ENCODE peak calls at places on chromosomes 2 and 18, in nine cellular contexts. G is AG04450; K is activated CD4-positive, alpha-beta T cell treated with anti-CD3 and anti-CD28 coated beads, Interleukin-2, amount 50 U/mL, for 24 hours; R is HepG2; E is effector CD4-positive, alpha-beta T cell; I is AG09309; F is A172; M is naive B cell; U is CD4-positive, alpha-beta T cell. B is an unnamed sample.

GRCh38 chr18:56803076-56803475 is 151.9 kb downstream of the WDR7 start:
- DNase-seq in G (no peak), F (no peak), R (no peak), K (no peak), U (no peak), E (no peak), I (no peak), M (no peak), B (no peak)

GRCh38 chr18:3015203-3015590 is 2.3 kb upstream of the LPIN2 start:
- DNase-seq in G (peak; percentile 36), F (peak; percentile 76), R (peak; percentile 69), U (no peak), K (no peak), M (no peak), I (peak; percentile 25), E (no peak), B (no peak)

GRCh38 chr2:49973917-49974368 is 819.6 kb upstream of the FSHR start:
- DNase-seq in F (peak; percentile 47), K (peak; percentile 5), M (peak; percentile 12), R (no peak), I (no peak), U (peak; percentile 36), E (peak; percentile 19), G (no peak), B (peak; percentile 80)

GRCh38 chr2:157488877-157489276 is 45.0 kb upstream of the CYTIP start:
- DNase-seq in I (no peak), F (peak; percentile 9), K (no peak), M (no peak), E (no peak), R (no peak), G (no peak), U (no peak), B (no peak)

GRCh38 chr2:134120160-134120717 is 133.6 kb upstream of the MGAT5 start:
- DNase-seq in M (no peak), I (no peak), R (no peak), F (no peak), K (peak; percentile 17), G (no peak), E (peak; percentile 8), U (peak; percentile 11), B (no peak)

GRCh38 chr2:172089633-172090032 is 4.3 kb downstream of the DLX1 start:
- DNase-seq in F (no peak), R (no peak), U (no peak), I (no peak), E (no peak), M (no peak), K (no peak), G (no peak), B (no peak)

GRCh38 chr18:30987479-30988241 is 54.9 kb downstream of the DSC3 start:
- DNase-seq in G (no peak), R (no peak), U (no peak), I (no peak), K (no peak), F (peak; percentile 10), M (no peak), E (no peak), B (no peak)

GRCh38 chr2:120245520-120245835 is 7.2 kb upstream of the RALB start:
- DNase-seq in K (no peak), U (no peak), F (peak; percentile 88), E (no peak), M (no peak), R (peak; percentile 24), I (no peak), G (no peak), B (peak; percentile 70)

GRCh38 chr2:31429759-31430438 is 15.4 kb upstream of the XDH start:
- DNase-seq in F (peak; percentile 68), R (no peak), U (peak; percentile 3), I (no peak), K (no peak), M (no peak), G (no peak), E (no peak), B (no peak)

GRCh38 chr18:2050016-2050415 is 521.3 kb downstream of the METTL4 start:
- DNase-seq in I (no peak), K (no peak), E (no peak), R (no peak), U (no peak), F (peak; percentile 4), G (no peak), M (no peak), B (no peak)

GRCh38 chr2:44932564-44933392 is 8.7 kb upstream of the SIX3 start:
- DNase-seq in K (no peak), F (no peak), U (no peak), G (no peak), E (no peak), R (no peak), M (no peak), I (no peak), B (no peak)

GRCh38 chr2:163345795-163346573 is 389.8 kb downstream of the FIGN start:
- DNase-seq in M (peak; percentile 27), E (no peak), F (peak; percentile 65), K (no peak), R (peak; percentile 59), G (no peak), U (no peak), I (peak; percentile 20), B (peak; percentile 14)

GRCh38 chr2:176110975-176111663 is 4.0 kb downstream of the HOXD11 start:
- DNase-seq in U (no peak), K (no peak), I (no peak), G (no peak), F (no peak), R (peak; percentile 50), M (no peak), E (no peak), B (peak; percentile 94)

GRCh38 chr18:48806551-48807261 is 144.1 kb downstream of the SMAD7 start:
- DNase-seq in F (peak; percentile 12), R (no peak), I (peak; percentile 18), G (no peak), E (no peak), M (no peak), K (no peak), U (no peak), B (no peak)

B was measured in DMS79 treated with DMSO at 0.1 percent for 48 hours.